ENCODE peak calls at places on chromosome 11, in ten cellular contexts. W, K, D, T, O, V, Q, N, B and A are unnamed samples.
A peak's percentile ranks its signal among the peaks of the same experiment; 100 is the strongest.

GRCh38 chr11:4203603-4204360 is 109.2 kb downstream of the RRM1 start:
- DNase-seq in O (peak; percentile 46), W (no peak), V (no peak), N (no peak), K (no peak), Q (no peak), T (no peak), B (no peak), D (peak; percentile 70), A (peak; percentile 9)

GRCh38 chr11:12287009-12287373 is 90.4 kb upstream of the PARVA start:
- DNase-seq in O (peak; percentile 50), T (no peak), W (peak; percentile 36), K (peak; percentile 77), V (peak; percentile 25), Q (peak; percentile 53), B (no peak), D (peak; percentile 80), N (peak; percentile 3), A (peak; percentile 86)

GRCh38 chr11:61295596-61295926 is 445 bp upstream of the VWCE start:
- DNase-seq in T (no peak), D (no peak), N (no peak), O (no peak), W (no peak), Q (no peak), K (no peak), B (no peak), V (no peak), A (no peak)

GRCh38 chr11:44243633-44244343 is 66.2 kb downstream of the ALX4 start:
- DNase-seq in N (no peak), T (no peak), W (peak; percentile 77), O (peak; percentile 96), D (peak; percentile 89), V (no peak), K (no peak), B (no peak), Q (no peak), A (peak; percentile 53)

GRCh38 chr11:120288021-120288420 is 37.1 kb upstream of the TLCD5 start:
- DNase-seq in K (no peak), D (no peak), Q (no peak), B (no peak), T (no peak), W (no peak), V (no peak), N (no peak), O (no peak), A (no peak)

GRCh38 chr11:36258730-36259360 is 30.4 kb downstream of the COMMD9 start:
- DNase-seq in T (peak; percentile 12), O (peak; percentile 51), Q (peak; percentile 58), N (peak; percentile 25), V (peak; percentile 70), D (peak; percentile 87), K (peak; percentile 47), B (no peak), W (peak; percentile 29), A (peak; percentile 60)

GRCh38 chr11:107801641-107802040 is 56.9 kb downstream of the SLC35F2 start:
- DNase-seq in W (no peak), T (no peak), O (no peak), V (no peak), B (no peak), D (no peak), N (no peak), K (no peak), Q (no peak), A (no peak)

GRCh38 chr11:80083561-80083960 is 642.7 kb upstream of the TENM4 start:
- DNase-seq in Q (no peak), N (no peak), V (no peak), O (no peak), B (no peak), K (no peak), D (no peak), T (no peak), W (no peak), A (no peak)

GRCh38 chr11:117415358-117415896 is 87.8 kb downstream of the CEP164 start:
- DNase-seq in W (no peak), V (no peak), N (no peak), Q (no peak), T (no peak), K (no peak), B (no peak), O (no peak), D (peak; percentile 28), A (no peak)

GRCh38 chr11:279040-279965 is 1.1 kb downstream of the NLRP6 start:
- DNase-seq in B (peak; percentile 35), O (no peak), N (no peak), T (no peak), W (no peak), Q (peak; percentile 35), D (peak; percentile 40), K (no peak), V (no peak), A (no peak)

GRCh38 chr11:55054723-55055122 is 207.2 kb upstream of the TRIM48 start:
- DNase-seq in V (no peak), T (no peak), N (no peak), K (no peak), B (no peak), O (no peak), W (no peak), D (no peak), Q (no peak), A (no peak)
- H3K9me3 ChIP-seq in V (no peaks in the 10 kb centered on the region), T (peaks cover 47% of the 10 kb centered on the region), N (no peaks in the 10 kb centered on the region), K (peaks cover 13% of the 10 kb centered on the region), B (no peaks in the 10 kb centered on the region), O (peaks cover 64% of the 10 kb centered on the region), W (peaks cover 98% of the 10 kb centered on the region), D (peaks cover 95% of the 10 kb centered on the region), Q (peaks cover 4% of the 10 kb centered on the region), A (peaks cover 16% of the 10 kb centered on the region)

GRCh38 chr11:99920956-99921355 is 766.1 kb upstream of the ARHGAP42 start:
- DNase-seq in Q (no peak), T (no peak), D (no peak), N (no peak), O (no peak), K (no peak), V (no peak), B (no peak), W (no peak), A (no peak)

GRCh38 chr11:99918761-99919160 is 768.3 kb upstream of the ARHGAP42 start:
- DNase-seq in B (no peak), O (no peak), D (peak; percentile 49), Q (no peak), V (no peak), K (no peak), N (no peak), T (no peak), W (no peak), A (no peak)

GRCh38 chr11:99911116-99911515 is 776.0 kb upstream of the ARHGAP42 start:
- DNase-seq in V (no peak), Q (no peak), N (no peak), K (no peak), T (no peak), D (no peak), W (no peak), B (no peak), O (no peak), A (no peak)

DNA sequence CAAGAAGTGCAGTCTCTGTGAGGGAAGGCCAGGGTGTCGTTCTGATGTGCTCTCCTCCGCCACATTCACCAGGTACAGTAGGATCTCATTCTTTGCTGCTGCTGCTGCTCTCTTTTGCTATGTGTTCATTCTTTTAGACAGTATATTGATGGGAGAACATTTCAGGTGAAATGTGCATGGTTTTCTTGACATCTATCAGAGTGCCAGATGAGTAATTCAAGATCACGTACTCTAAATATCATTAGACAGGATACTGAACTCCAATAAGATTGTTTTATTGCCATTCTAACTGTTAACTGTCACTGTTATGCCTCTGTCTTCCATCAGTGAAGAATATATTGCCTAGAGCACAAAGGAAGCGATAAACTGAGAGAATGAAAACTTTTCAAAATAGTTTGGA is 771.0 kb upstream of the ARHGAP42 start:
- DNase-seq in Q (no peak), O (no peak), K (no peak), V (no peak), D (no peak), N (no peak), B (no peak), T (no peak), W (no peak), A (no peak)
- H3K9me3 ChIP-seq in Q (no peaks in the 10 kb centered on the region), O (peaks cover 17% of the 10 kb centered on the region), K (no peaks in the 10 kb centered on the region), V (no peaks in the 10 kb centered on the region), D (peaks cover 19% of the 10 kb centered on the region), N (no peaks in the 10 kb centered on the region), B (no peaks in the 10 kb centered on the region), T (peaks cover 3% of the 10 kb centered on the region), W (peaks cover 33% of the 10 kb centered on the region), A (no peaks in the 10 kb centered on the region)

GRCh38 chr11:70687716-70688115 is 289.4 kb downstream of the CTTN start:
- DNase-seq in B (no peak), V (no peak), K (no peak), D (no peak), T (no peak), N (no peak), W (no peak), O (no peak), Q (no peak), A (no peak)
- H3K9me3 ChIP-seq in B (no peaks in the 10 kb centered on the region), V (no peaks in the 10 kb centered on the region), K (no peaks in the 10 kb centered on the region), D (no peaks in the 10 kb centered on the region), T (no peaks in the 10 kb centered on the region), N (no peaks in the 10 kb centered on the region), W (no peaks in the 10 kb centered on the region), O (peaks cover 12% of the 10 kb centered on the region), Q (no peaks in the 10 kb centered on the region), A (peaks cover 7% of the 10 kb centered on the region)

GRCh38 chr11:58774164-58774593 is 42.4 kb upstream of the GLYAT start:
- DNase-seq in T (no peak), K (no peak), O (no peak), Q (no peak), D (no peak), B (no peak), V (no peak), N (no peak), W (no peak), A (no peak)

GRCh38 chr11:58770627-58771457 is 39.1 kb upstream of the GLYAT start:
- DNase-seq in V (no peak), K (no peak), D (no peak), W (no peak), N (no peak), T (no peak), Q (no peak), B (no peak), O (no peak), A (peak; percentile 19)

GRCh38 chr11:58771458-58771855 is 39.7 kb upstream of the GLYAT start:
- DNase-seq in T (no peak), N (no peak), K (no peak), O (peak; percentile 48), Q (no peak), W (no peak), B (no peak), D (no peak), V (no peak), A (no peak)

GRCh38 chr11:58775066-58775708 is 43.4 kb upstream of the GLYAT start:
- DNase-seq in N (no peak), D (no peak), O (no peak), T (no peak), V (no peak), B (no peak), W (no peak), Q (no peak), K (no peak), A (no peak)

DNA sequence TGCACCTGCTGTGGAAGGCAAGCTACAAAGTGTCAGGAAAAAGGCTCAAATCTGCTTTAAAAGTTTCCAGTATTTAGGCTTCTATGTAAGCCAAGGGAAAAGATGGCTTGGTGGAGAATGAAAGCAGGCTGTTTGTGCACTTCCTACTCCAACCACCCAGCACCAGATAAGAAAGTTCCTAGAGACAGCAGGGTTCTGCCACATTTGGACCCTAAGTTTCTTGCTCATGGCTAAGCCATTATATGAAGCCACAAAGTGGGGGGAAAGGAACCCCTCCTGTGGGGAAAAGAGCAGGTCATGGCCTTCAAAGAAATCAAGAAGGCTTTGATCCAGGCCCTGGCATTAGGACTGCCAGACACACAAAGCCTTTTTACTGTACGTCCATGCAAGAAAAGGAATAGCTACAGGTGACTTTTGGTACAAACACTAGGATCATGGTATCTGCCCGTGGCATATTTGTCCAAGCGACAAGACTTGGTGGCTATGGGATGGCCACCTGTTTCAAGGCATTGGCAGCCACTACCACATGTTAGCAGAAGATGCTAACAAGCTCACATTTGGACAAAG is 41.1 kb upstream of the GLYAT start:
- DNase-seq in B (no peak), W (no peak), N (no peak), V (no peak), O (no peak), K (no peak), D (no peak), Q (no peak), T (no peak), A (no peak)
- H3K9me3 ChIP-seq in B (no peaks in the 10 kb centered on the region), W (no peaks in the 10 kb centered on the region), N (no peaks in the 10 kb centered on the region), V (no peaks in the 10 kb centered on the region), O (peaks cover 37% of the 10 kb centered on the region), K (no peaks in the 10 kb centered on the region), D (peaks cover 78% of the 10 kb centered on the region), Q (no peaks in the 10 kb centered on the region), T (no peaks in the 10 kb centered on the region), A (no peaks in the 10 kb centered on the region)